ENCODE peak calls at places on chromosomes 2 and 18, in seven cellular contexts. E, Q, I, F, T, N and J are unnamed samples.

GRCh38 chr18:78636260-78636659 is 343.4 kb upstream of the SALL3 start:
- DNase-seq in Q (no peak), I (no peak), E (no peak), T (no peak), N (no peak), F (no peak), J (no peak)

GRCh38 chr2:10304458-10305253 is 2.0 kb downstream of the HPCAL1 start:
- DNase-seq in F (no peak), Q (no peak), N (no peak), E (no peak), T (no peak), I (no peak), J (no peak)

GRCh38 chr2:54289942-54290702 is 34.1 kb upstream of the TSPYL6 start:
- DNase-seq in Q (no peak), N (no peak), F (no peak), T (no peak), E (no peak), I (no peak), J (no peak)

GRCh38 chr2:60533114-60534033 is 20.1 kb downstream of the BCL11A start:
- DNase-seq in I (peak), Q (no peak), T (no peak), F (no peak), N (no peak), E (peak), J (no peak)

GRCh38 chr18:48788378-48788777 is 162.4 kb downstream of the SMAD7 start:
- DNase-seq in Q (peak), I (no peak), F (no peak), E (no peak), N (no peak), T (no peak), J (no peak)

GRCh38 chr2:229164545-229165249 is 106.4 kb downstream of the PID1 start:
- DNase-seq in F (peak), I (no peak), Q (no peak), N (no peak), T (peak), E (peak), J (no peak)

GRCh38 chr2:144403940-144404339 is 116.0 kb downstream of the ZEB2 start:
- DNase-seq in F (no peak), N (no peak), Q (no peak), T (no peak), I (no peak), E (no peak), J (no peak)

GRCh38 chr2:18559531-18559930 is 922 bp downstream of the RDH14 start:
- DNase-seq in E (peak), F (no peak), N (no peak), Q (no peak), T (no peak), I (no peak), J (no peak)

GRCh38 chr18:5853253-5853652 is 42.1 kb downstream of the TMEM200C start:
- DNase-seq in I (no peak), N (no peak), E (no peak), T (no peak), F (no peak), Q (no peak), J (no peak)

GRCh38 chr2:188675391-188676011 is 298.7 kb upstream of the COL3A1 start:
- DNase-seq in Q (no peak), T (peak), I (no peak), F (no peak), E (no peak), N (no peak), J (peak)

GRCh38 chr2:217409939-217410820 is 550.3 kb upstream of the TNP1 start:
- DNase-seq in I (no peak), N (no peak), E (no peak), T (no peak), F (no peak), Q (no peak), J (peak)

GRCh38 chr18:79372461-79372860 is 23.3 kb upstream of the NFATC1 start:
- DNase-seq in N (no peak), T (no peak), I (no peak), E (no peak), Q (no peak), F (no peak), J (no peak)

GRCh38 chr2:32425719-32426141 is 68.9 kb downstream of the BIRC6 start:
- DNase-seq in E (no peak), I (no peak), Q (no peak), F (no peak), T (no peak), N (no peak), J (peak)

GRCh38 chr2:43110442-43110871 is 115.9 kb downstream of the ZFP36L2 start:
- DNase-seq in Q (no peak), F (no peak), T (no peak), E (no peak), I (no peak), N (no peak), J (peak)

GRCh38 chr2:25885933-25886332 is 7.6 kb upstream of the ASXL2 start:
- DNase-seq in N (no peak), I (no peak), T (peak), F (no peak), E (peak), Q (no peak), J (peak)

GRCh38 chr18:61896767-61897166 is 4.0 kb upstream of the RNF152 start:
- DNase-seq in Q (no peak), T (peak), N (no peak), F (no peak), I (no peak), E (peak), J (no peak)

GRCh38 chr2:36468463-36469266 is 113.1 kb downstream of the CRIM1 start:
- DNase-seq in N (no peak), F (no peak), T (no peak), E (peak), Q (no peak), I (peak), J (no peak)

GRCh38 chr2:238389985-238390682 is 36.6 kb upstream of the ASB1 start:
- DNase-seq in N (no peak), E (peak), Q (peak), T (no peak), F (peak), I (no peak), J (no peak)

GRCh38 chr2:44167311-44167907 is 1.3 kb upstream of the PPM1B start:
- DNase-seq in Q (no peak), T (no peak), N (no peak), E (peak), F (no peak), I (no peak), J (no peak)

GRCh38 chr2:27776696-27777095 is 5.2 kb downstream of the MRPL33 start:
- DNase-seq in T (no peak), E (no peak), I (no peak), Q (no peak), F (no peak), N (no peak), J (no peak)

GRCh38 chr2:239678666-239679296 is 278.0 kb upstream of the HDAC4 start:
- DNase-seq in T (no peak), I (no peak), F (no peak), Q (no peak), N (no peak), E (no peak), J (no peak)

GRCh38 chr2:59184281-59185020 is 943.3 kb upstream of the FANCL start:
- DNase-seq in Q (no peak), F (no peak), I (no peak), E (peak), T (peak), N (no peak), J (no peak)